ENCODE peak calls at places on chromosome 15, in nine cellular contexts. U is psoas muscle, X is neuronal stem cell, S is mucosa of descending colon, H is adipocyte, Y is GM23248, A is stomach, N is tibial artery, F is heart left ventricle. Q is an unnamed sample. For H3K9me3, the result is how much of the 10 kb centered on the place peaks cover.

GRCh38 chr15:85282504-85283115 is 97.8 kb upstream of the AKAP13 start:
- DNase-seq in U (peak), X (no peak), S (no peak), H (peak), Y (peak), A (no peak), N (no peak), F (no peak), Q (no peak)

GRCh38 chr15:67082007-67082536 is 16.7 kb downstream of the SMAD3 start:
- DNase-seq in U (no peak), X (no peak), S (peak), H (no peak), Y (no peak), A (peak), N (no peak), F (no peak), Q (peak)

GRCh38 chr15:67125589-67126502 is 60.4 kb downstream of the SMAD3 start:
- DNase-seq in U (peak), X (no peak), S (no peak), H (peak), Y (peak), A (peak), N (peak), F (peak), Q (peak)

GRCh38 chr15:73685561-73685960 is 1.4 kb downstream of the CD276 start:
- DNase-seq in U (no peak), X (no peak), S (no peak), H (peak), Y (peak), A (no peak), N (peak), F (no peak), Q (no peak)

GRCh38 chr15:78206326-78207109 is 27.8 kb downstream of the ACSBG1 start:
- DNase-seq in U (no peak), X (no peak), S (no peak), H (peak), Y (peak), A (peak), N (no peak), F (no peak), Q (no peak)

GRCh38 chr15:88454231-88454630 is 13.0 kb downstream of the MRPL46 start:
- DNase-seq in U (no peak), X (no peak), S (no peak), H (no peak), Y (peak), A (no peak), N (no peak), F (no peak), Q (no peak)

GRCh38 chr15:77921664-77922063 is 155.8 kb downstream of the TBC1D2B start:
- DNase-seq in U (no peak), X (no peak), S (no peak), H (no peak), Y (no peak), A (no peak), N (no peak), F (no peak), Q (no peak)

GRCh38 chr15:38817427-38818155 is 253.0 kb upstream of the RASGRP1 start:
- DNase-seq in U (peak), X (peak), S (peak), H (peak), Y (peak), A (peak), N (peak), F (peak), Q (peak)

GRCh38 chr15:77386626-77387025 is 33.3 kb downstream of the PEAK1 start:
- DNase-seq in U (no peak), X (no peak), S (no peak), H (no peak), Y (peak), A (no peak), N (no peak), F (no peak), Q (no peak)

GRCh38 chr15:52050416-52050815 is 31.4 kb downstream of the MAPK6 start:
- DNase-seq in U (no peak), X (no peak), S (no peak), H (peak), Y (peak), A (no peak), N (no peak), F (no peak), Q (no peak)

GRCh38 chr15:34239151-34239761 is 14.4 kb downstream of the EMC4 start:
- DNase-seq in U (no peak), X (no peak), S (no peak), H (peak), Y (peak), A (no peak), N (no peak), F (no peak), Q (no peak)

GRCh38 chr15:45690581-45691260 is 55.9 kb downstream of the SQOR start:
- DNase-seq in U (no peak), X (no peak), S (no peak), H (no peak), Y (peak), A (no peak), N (no peak), F (no peak), Q (no peak)

GRCh38 chr15:80643296-80643965 is 51.7 kb upstream of the ABHD17C start:
- DNase-seq in U (no peak), X (no peak), S (no peak), H (peak), Y (peak), A (no peak), N (no peak), F (no peak), Q (no peak)

GRCh38 chr15:47194718-47195117 is 522.6 kb upstream of the SEMA6D start:
- DNase-seq in U (no peak), X (no peak), S (no peak), H (peak), Y (peak), A (no peak), N (no peak), F (no peak), Q (no peak)

GRCh38 chr15:94453227-94453626 is 221.9 kb downstream of the MCTP2 start:
- DNase-seq in U (no peak), X (no peak), S (no peak), H (no peak), Y (no peak), A (no peak), N (no peak), F (no peak), Q (no peak)

GRCh38 chr15:72009207-72009606 is 108.7 kb downstream of the MYO9A start:
- DNase-seq in U (no peak), X (no peak), S (no peak), H (no peak), Y (no peak), A (peak), N (no peak), F (no peak), Q (peak)

GRCh38 chr15:51203797-51204196 is 109.1 kb upstream of the TNFAIP8L3 start:
- DNase-seq in U (no peak), X (no peak), S (no peak), H (peak), Y (peak), A (no peak), N (no peak), F (no peak), Q (no peak)

GRCh38 chr15:79099692-79100091 is 9.1 kb upstream of the RASGRF1 start:
- DNase-seq in U (no peak), X (no peak), S (no peak), H (no peak), Y (peak), A (no peak), N (no peak), F (no peak), Q (no peak)

GRCh38 chr15:73691398-73691797 is 7.2 kb downstream of the CD276 start:
- DNase-seq in U (peak), X (no peak), S (no peak), H (peak), Y (peak), A (peak), N (peak), F (peak), Q (peak)

GRCh38 chr15:96117275-96117674 is 213.2 kb upstream of the NR2F2 start:
- DNase-seq in U (no peak), X (no peak), S (no peak), H (no peak), Y (no peak), A (no peak), N (no peak), F (no peak), Q (no peak)

GRCh38 chr15:72838311-72838731 is 54.8 kb upstream of the ADPGK start:
- DNase-seq in U (peak), X (no peak), S (no peak), H (no peak), Y (peak), A (no peak), N (peak), F (no peak), Q (no peak)

GRCh38 chr15:71595846-71596553 is 214.4 kb upstream of the NR2E3 start:
- DNase-seq in U (no peak), X (no peak), S (no peak), H (peak), Y (peak), A (no peak), N (no peak), F (no peak), Q (no peak)

GRCh38 chr15:52232327-52232726 is 41.1 kb upstream of the GNB5 start:
- DNase-seq in U (no peak), X (no peak), S (no peak), H (peak), Y (peak), A (no peak), N (no peak), F (no peak), Q (no peak)

GRCh38 chr15:65083262-65083701 is 6.7 kb downstream of the KBTBD13 start:
- DNase-seq in U (no peak), X (peak), S (no peak), H (peak), Y (no peak), A (no peak), N (peak), F (no peak), Q (no peak)

GRCh38 chr15:57647791-57648130 is 56.1 kb downstream of the MYZAP start:
- DNase-seq in U (peak), X (no peak), S (no peak), H (no peak), Y (peak), A (peak), N (no peak), F (no peak), Q (peak)

GRCh38 chr15:55277116-55277564 is 12.5 kb downstream of the RAB27A start:
- DNase-seq in U (no peak), X (no peak), S (no peak), H (no peak), Y (no peak), A (no peak), N (no peak), F (no peak), Q (no peak)

GRCh38 chr15:42729409-42729808 is 7.5 kb downstream of the CDAN1 start:
- DNase-seq in U (no peak), X (no peak), S (no peak), H (no peak), Y (no peak), A (no peak), N (no peak), F (no peak), Q (no peak)

GRCh38 chr15:47431501-47431900 is 285.8 kb upstream of the SEMA6D start:
- DNase-seq in U (no peak), X (no peak), S (no peak), H (peak), Y (peak), A (no peak), N (no peak), F (no peak), Q (no peak)

GRCh38 chr15:73897441-73898261 is 24.3 kb downstream of the TBC1D21 start:
- DNase-seq in U (peak), X (peak), S (peak), H (peak), Y (peak), A (peak), N (peak), F (peak), Q (peak)

GRCh38 chr15:72231847-72232461 is 964 bp upstream of the PKM start:
- DNase-seq in U (peak), X (no peak), S (peak), H (peak), Y (peak), A (peak), N (no peak), F (no peak), Q (peak)

GRCh38 chr15:55250392-55250791 is 39.2 kb downstream of the RAB27A start:
- DNase-seq in U (no peak), X (no peak), S (no peak), H (peak), Y (peak), A (no peak), N (no peak), F (no peak), Q (no peak)

GRCh38 chr15:85730001-85730820 is 64.5 kb downstream of the KLHL25 start:
- DNase-seq in U (no peak), X (peak), S (no peak), H (peak), Y (peak), A (no peak), N (peak), F (peak), Q (peak)

GRCh38 chr15:78828930-78829329 is 17.7 kb upstream of the ADAMTS7 start:
- DNase-seq in U (no peak), X (no peak), S (no peak), H (no peak), Y (no peak), A (no peak), N (no peak), F (peak), Q (no peak)

GRCh38 chr15:31801152-31801551 is 229.2 kb upstream of the CHRNA7 start:
- DNase-seq in U (peak), X (no peak), S (no peak), H (no peak), Y (peak), A (no peak), N (no peak), F (no peak), Q (no peak)

GRCh38 chr15:42736178-42736792 is 643 bp downstream of the CDAN1 start:
- DNase-seq in U (peak), X (no peak), S (peak), H (peak), Y (peak), A (no peak), N (no peak), F (no peak), Q (no peak)

GRCh38 chr15:38996111-38996541 is 431.5 kb upstream of the RASGRP1 start:
- DNase-seq in U (no peak), X (no peak), S (no peak), H (peak), Y (peak), A (no peak), N (no peak), F (no peak), Q (no peak)

DNA sequence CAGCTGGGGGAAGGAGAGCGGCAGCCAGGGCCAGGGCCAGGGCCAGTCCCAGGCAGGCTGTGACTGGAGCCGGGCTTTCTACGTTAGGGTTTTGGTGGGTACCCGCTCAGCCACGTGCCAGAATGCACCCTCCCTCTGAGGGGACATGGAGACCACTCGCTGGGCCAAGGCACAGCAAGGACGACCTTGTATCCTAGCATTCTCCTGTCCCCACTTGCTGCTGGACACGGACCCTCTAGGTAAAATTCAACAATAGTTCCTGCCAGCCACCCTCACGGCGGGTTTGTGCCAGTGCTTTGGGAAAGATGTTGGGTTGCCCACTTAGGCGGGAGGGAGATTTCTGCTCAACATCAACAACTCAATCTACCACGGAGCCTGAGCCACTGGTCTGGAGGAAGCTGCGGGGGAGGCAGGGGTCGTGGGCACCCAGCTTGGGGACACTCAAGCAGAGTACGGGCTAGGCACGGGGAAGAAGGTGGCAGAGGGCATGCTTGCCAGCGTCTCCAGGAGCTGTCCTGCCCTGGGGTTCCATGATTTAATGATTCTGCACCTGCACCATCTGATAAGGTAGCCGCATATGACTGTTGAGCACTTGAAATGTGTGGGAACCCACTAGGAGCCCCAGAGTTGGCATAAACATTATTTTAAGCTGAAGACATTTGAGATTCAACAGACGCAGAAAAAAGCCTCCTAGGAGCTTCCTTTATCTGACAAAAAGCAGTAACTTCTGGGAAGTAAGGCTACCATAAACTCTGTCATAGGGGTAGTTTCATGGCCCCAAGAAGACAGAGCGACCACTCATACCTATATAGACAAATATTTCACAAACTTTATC is 22.5 kb upstream of the C15orf39 start:
- DNase-seq in U (no peak), X (no peak), S (no peak), H (no peak), Y (no peak), A (no peak), N (no peak), F (no peak), Q (no peak)
- H3K4me3 ChIP-seq in U (peak), X (no peak), S (no peak), H (peak), Y (peak), A (peak), N (peak), F (peak), Q (no peak)

GRCh38 chr15:100553468-100553867 is 24.7 kb upstream of the CERS3 start:
- DNase-seq in U (no peak), X (no peak), S (no peak), H (no peak), Y (no peak), A (no peak), N (no peak), F (no peak), Q (no peak)
- H3K9me3 ChIP-seq in U (under half), X (under half), S (under half), H (under half), Y (under half), A (under half), N (under half), F (under half), Q (under half)

GRCh38 chr15:91605576-91605975 is 247.9 kb upstream of the SLCO3A1 start:
- DNase-seq in U (no peak), X (no peak), S (no peak), H (no peak), Y (no peak), A (no peak), N (no peak), F (no peak), Q (no peak)
- H3K4me3 ChIP-seq in U (no peak), X (no peak), S (no peak), H (no peak), Y (no peak), A (no peak), N (no peak), F (no peak), Q (no peak)

DNA sequence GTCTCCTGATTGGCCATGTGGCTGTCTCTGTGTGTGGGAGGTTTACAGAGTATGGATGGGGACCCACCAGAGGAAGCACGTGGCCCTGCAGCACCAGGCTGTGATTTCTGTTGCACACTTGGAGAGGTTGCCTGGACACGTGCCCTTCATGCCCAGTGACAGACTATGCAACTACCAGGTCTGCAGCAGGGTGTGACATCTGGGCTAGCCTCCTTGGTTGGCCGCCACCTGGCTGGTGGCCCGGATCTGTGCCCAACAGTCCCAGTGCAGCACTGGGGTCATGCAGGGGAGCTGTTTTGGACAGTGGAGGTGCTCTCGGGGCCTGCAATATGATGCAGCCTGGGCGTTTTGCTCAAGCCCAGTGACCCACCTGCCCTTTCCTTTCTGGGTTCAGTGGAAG is 212.5 kb downstream of the UBE3A start:
- DNase-seq in U (no peak), X (no peak), S (no peak), H (no peak), Y (no peak), A (no peak), N (no peak), F (peak), Q (no peak)
- H3K9me3 ChIP-seq in U (under half), X (under half), S (half or more), H (under half), Y (under half), A (half or more), N (under half), F (under half), Q (under half)

GRCh38 chr15:29269485-29270168 is at the start of gene NSMCE3:
- DNase-seq in U (peak), X (peak), S (peak), H (peak), Y (peak), A (peak), N (peak), F (peak), Q (peak)
- H3K4me3 ChIP-seq in U (peak), X (peak), S (peak), H (peak), Y (peak), A (peak), N (peak), F (peak), Q (peak)

GRCh38 chr15:89495638-89496145 is 691 bp downstream of the RHCG start:
- DNase-seq in U (no peak), X (no peak), S (no peak), H (no peak), Y (no peak), A (no peak), N (peak), F (no peak), Q (no peak)

GRCh38 chr15:89496155-89497098 is at the start of gene RHCG:
- DNase-seq in U (no peak), X (peak), S (peak), H (no peak), Y (peak), A (no peak), N (peak), F (no peak), Q (peak)

GRCh38 chr15:89500397-89501270 is 4.3 kb upstream of the RHCG start:
- DNase-seq in U (no peak), X (no peak), S (no peak), H (no peak), Y (no peak), A (no peak), N (peak), F (no peak), Q (no peak)

GRCh38 chr15:89499156-89499555 is 2.8 kb upstream of the RHCG start:
- DNase-seq in U (no peak), X (no peak), S (no peak), H (no peak), Y (no peak), A (no peak), N (peak), F (no peak), Q (no peak)

GRCh38 chr15:89498574-89498906 is 2.2 kb upstream of the RHCG start:
- DNase-seq in U (no peak), X (no peak), S (no peak), H (no peak), Y (no peak), A (no peak), N (no peak), F (no peak), Q (no peak)
- H3K9me3 ChIP-seq in U (under half), X (under half), S (under half), H (under half), Y (under half), A (under half), N (under half), F (under half), Q (under half)

GRCh38 chr15:40061212-40061901 is 22.4 kb upstream of the SRP14 start:
- DNase-seq in U (no peak), X (no peak), S (no peak), H (no peak), Y (no peak), A (no peak), N (peak), F (no peak), Q (no peak)
- H3K4me3 ChIP-seq in U (no peak), X (no peak), S (no peak), H (no peak), Y (no peak), A (no peak), N (no peak), F (no peak), Q (no peak)

GRCh38 chr15:63372018-63372705 is 9.5 kb downstream of the CA12 start:
- DNase-seq in U (peak), X (no peak), S (no peak), H (peak), Y (peak), A (no peak), N (peak), F (no peak), Q (peak)
- H3K9me3 ChIP-seq in U (under half), X (under half), S (under half), H (under half), Y (under half), A (under half), N (under half), F (under half), Q (under half)

DNA sequence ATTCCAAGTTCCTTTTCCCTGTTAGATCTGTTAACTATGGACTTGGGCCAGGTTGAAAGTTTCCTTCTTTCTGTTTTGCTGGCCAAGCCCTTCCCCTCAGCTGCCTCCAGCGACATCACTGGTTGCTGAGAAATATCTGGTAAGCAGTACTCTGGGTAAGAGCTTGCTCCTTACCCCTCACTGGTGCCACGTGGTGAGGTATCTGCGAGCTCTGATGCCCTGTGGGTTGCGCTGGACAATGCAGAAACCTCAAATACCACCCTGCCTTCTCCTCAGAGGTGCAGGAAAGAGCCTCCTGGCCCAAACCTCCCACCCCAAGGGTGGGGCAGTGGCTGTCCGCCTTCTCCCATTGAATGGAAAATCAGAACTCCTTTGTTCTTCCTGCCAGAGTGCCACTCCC is 42.9 kb upstream of the APH1B start:
- DNase-seq in U (peak), X (no peak), S (peak), H (peak), Y (peak), A (peak), N (peak), F (peak), Q (peak)
- H3K4me3 ChIP-seq in U (no peak), X (no peak), S (no peak), H (peak), Y (peak), A (no peak), N (no peak), F (no peak), Q (no peak)